ENCODE peak calls at places on chromosomes 11 and 22, in six cellular contexts. C is tibial artery, K is OCI-LY7, E is H1, J is left ventricle myocardium inferior, Z is left lung. G is an unnamed sample.

GRCh38 chr11:19868871-19869270 is 156.2 kb downstream of the NAV2 start:
- DNase-seq in C (no peak), K (no peak), E (no peak), J (no peak), Z (no peak), G (no peak)

GRCh38 chr11:128054323-128054910 is 532.9 kb downstream of the ETS1 start:
- DNase-seq in C (no peak), K (no peak), E (no peak), J (no peak), Z (no peak), G (no peak)

GRCh38 chr11:35529971-35530495 is 4.6 kb upstream of the PAMR1 start:
- DNase-seq in C (no peak), K (no peak), E (no peak), J (peak; percentile 34), Z (no peak), G (peak; percentile 30)

GRCh38 chr11:8649361-8649760 is 33.1 kb downstream of the TRIM66 start:
- DNase-seq in C (no peak), K (no peak), E (no peak), J (no peak), Z (no peak), G (no peak)

GRCh38 chr11:3052109-3052479 is 5.1 kb downstream of the CARS1 start:
- DNase-seq in C (no peak), K (no peak), E (no peak), J (no peak), Z (peak; percentile 41), G (no peak)

GRCh38 chr22:44384981-44385610 is 72.3 kb upstream of the SHISAL1 start:
- DNase-seq in C (no peak), K (no peak), E (no peak), J (no peak), Z (peak; percentile 69), G (no peak)

GRCh38 chr11:101960231-101960630 is 43.9 kb upstream of the ANGPTL5 start:
- DNase-seq in C (no peak), K (no peak), E (no peak), J (no peak), Z (no peak), G (no peak)

GRCh38 chr11:69682221-69682620 is 7.1 kb upstream of the LTO1 start:
- DNase-seq in C (no peak), K (no peak), E (no peak), J (no peak), Z (no peak), G (no peak)

GRCh38 chr11:20278727-20279126 is 84.8 kb upstream of the HTATIP2 start:
- DNase-seq in C (no peak), K (no peak), E (no peak), J (no peak), Z (no peak), G (no peak)

GRCh38 chr11:3218483-3219280 is at the start of gene MRGPRG:
- DNase-seq in C (peak; percentile 10), K (no peak), E (peak; percentile 43), J (peak; percentile 13), Z (peak; percentile 60), G (peak; percentile 5)

DNA sequence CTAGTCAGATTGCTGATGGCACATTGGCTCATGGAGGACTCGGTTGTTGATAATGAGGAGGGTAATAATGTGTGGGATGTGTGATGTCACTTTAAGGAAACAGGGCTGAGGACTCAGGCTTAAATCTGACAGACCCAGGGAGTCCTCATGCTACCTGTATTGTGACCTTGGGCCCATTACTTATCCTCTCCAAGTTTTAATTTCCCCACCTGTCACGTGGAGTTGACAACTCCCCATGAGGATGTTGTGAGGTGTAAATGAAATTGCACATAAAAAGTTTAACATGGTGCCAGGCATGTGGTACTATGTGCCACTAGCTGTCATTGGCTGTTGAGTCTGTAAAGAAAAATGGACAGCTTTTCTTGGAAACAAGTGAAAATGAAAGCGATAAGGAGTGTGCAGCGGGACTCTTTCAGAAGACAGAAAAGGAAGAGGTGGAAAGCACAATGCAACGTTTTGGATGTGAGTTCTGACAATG is 15.3 kb downstream of the IL10RA start:
- DNase-seq in C (no peak), K (no peak), E (no peak), J (no peak), Z (no peak), G (no peak)
- H3K4me1 ChIP-seq in C (no peaks in the 10 kb centered on the region), K (peaks cover 47% of the 10 kb centered on the region), E (no peaks in the 10 kb centered on the region), J (peaks cover 16% of the 10 kb centered on the region), Z (peaks cover 81% of the 10 kb centered on the region), G (peaks cover 11% of the 10 kb centered on the region)

GRCh38 chr22:27801197-27801615 is 350 bp downstream of the MN1 start:
- DNase-seq in C (no peak), K (no peak), E (peak; percentile 81), J (peak; percentile 36), Z (no peak), G (peak; percentile 40)
- H3K27ac ChIP-seq in C (peak overlapping the region; percentile 94), K (no peak overlapping the region), E (no peak overlapping the region), J (peak overlapping the region; percentile 93), Z (peak overlapping the region; percentile 80), G (peak overlapping the region; percentile 92)

DNA sequence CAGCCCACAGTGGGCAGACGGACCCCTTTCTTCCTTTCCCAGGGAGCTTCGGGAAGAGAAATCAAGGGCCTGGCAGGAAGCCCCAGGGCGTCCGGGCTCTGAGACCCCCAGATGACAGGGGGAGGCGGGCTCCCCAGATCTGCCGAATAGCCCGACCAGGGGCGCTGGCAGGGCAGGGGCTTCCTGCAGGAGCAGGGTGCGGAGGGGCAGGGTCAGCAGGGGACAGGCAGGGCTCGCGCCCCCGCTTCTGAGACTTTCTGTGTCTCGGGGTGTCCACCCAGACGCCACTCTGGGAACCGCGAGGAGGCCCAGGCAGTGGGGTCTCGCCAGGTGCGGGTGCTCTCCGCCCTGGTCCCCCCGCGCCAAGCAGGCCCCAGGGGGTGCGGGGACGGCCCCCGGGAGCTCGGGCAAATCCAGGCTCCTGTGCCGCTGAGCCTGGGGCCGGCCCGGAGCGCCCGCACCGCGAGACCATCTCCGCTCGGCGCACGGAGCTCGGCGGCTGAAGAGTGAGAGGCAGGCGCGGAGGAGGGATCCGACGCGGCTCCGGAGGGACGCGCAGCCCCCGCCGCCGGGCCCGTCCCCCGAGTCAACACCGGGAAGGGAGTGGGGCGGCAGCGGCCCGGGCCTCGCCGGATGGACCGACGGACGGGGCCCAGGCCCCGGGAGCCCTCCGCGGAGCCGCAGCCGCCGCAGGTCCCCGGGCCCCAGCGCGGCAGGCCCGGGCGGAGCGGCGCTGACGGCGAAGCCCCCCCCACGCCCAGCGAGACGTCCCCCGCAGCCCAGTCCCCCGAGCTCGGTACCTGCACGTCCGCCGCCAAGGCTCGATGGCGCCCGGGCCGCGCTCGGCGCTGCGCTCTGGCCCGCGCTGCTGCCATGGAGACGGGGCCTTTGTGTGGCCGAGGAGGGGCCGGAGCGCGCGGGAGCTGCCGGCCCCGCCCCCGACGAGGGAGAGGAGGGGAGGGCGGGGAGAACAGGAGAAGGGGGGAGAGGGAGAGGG is at the start of gene PLXNB2:
- DNase-seq in C (peak; percentile 82), K (no peak), E (peak; percentile 78), J (peak; percentile 88), Z (peak; percentile 94), G (peak; percentile 88)
- H3K4me1 ChIP-seq in C (peaks cover 61% of the 10 kb centered on the region), K (peaks cover 73% of the 10 kb centered on the region), E (peaks cover 3% of the 10 kb centered on the region), J (peaks cover 74% of the 10 kb centered on the region), Z (peaks cover 61% of the 10 kb centered on the region), G (peaks cover 59% of the 10 kb centered on the region)

GRCh38 chr11:68445531-68446035 is 15.0 kb upstream of the PPP6R3 start:
- DNase-seq in C (no peak), K (no peak), E (no peak), J (no peak), Z (no peak), G (no peak)
- H3K27ac ChIP-seq in C (no peak overlapping the region), K (no peak overlapping the region), E (no peak overlapping the region), J (no peak overlapping the region), Z (no peak overlapping the region), G (no peak overlapping the region)

GRCh38 chr11:65891180-65892136 is 985 bp downstream of the CCDC85B start:
- DNase-seq in C (peak; percentile 46), K (peak; percentile 83), E (peak; percentile 72), J (peak; percentile 64), Z (peak; percentile 90), G (peak; percentile 85)
- H3K4me1 ChIP-seq in C (peaks cover 60% of the 10 kb centered on the region), K (peaks cover 55% of the 10 kb centered on the region), E (no peaks in the 10 kb centered on the region), J (peaks cover 77% of the 10 kb centered on the region), Z (peaks cover 89% of the 10 kb centered on the region), G (peaks cover 66% of the 10 kb centered on the region)

G was measured in heart right ventricle.